ENCODE peak calls at places on chromosomes 2 and 18, in six cellular contexts. G is RWPE1; N is pancreas; T is tibial nerve; J is CD8-positive, alpha-beta T cell; F is GM23248. V is an unnamed sample.

GRCh38 chr2:205800804-205801203 is 118.5 kb downstream of the NRP2 start:
- DNase-seq in N (peak), J (no peak), G (no peak), T (no peak), F (no peak), V (no peak)

GRCh38 chr18:36766836-36767235 is 62.0 kb downstream of the TPGS2 start:
- DNase-seq in G (no peak), F (no peak), J (no peak), N (no peak), T (no peak), V (no peak)

GRCh38 chr2:239299218-239299939 is 101.4 kb downstream of the HDAC4 start:
- DNase-seq in N (peak), T (no peak), F (no peak), J (no peak), G (no peak), V (no peak)

GRCh38 chr18:11963991-11964484 is 17.3 kb upstream of the IMPA2 start:
- DNase-seq in T (no peak), F (peak), J (no peak), G (no peak), N (no peak), V (no peak)

GRCh38 chr2:119440501-119440870 is 8.8 kb downstream of the TMEM37 start:
- DNase-seq in F (no peak), N (no peak), G (no peak), T (no peak), J (no peak), V (no peak)

GRCh38 chr2:198325359-198325758 is 521.0 kb downstream of the PLCL1 start:
- DNase-seq in G (no peak), T (no peak), N (no peak), J (no peak), F (no peak), V (no peak)

GRCh38 chr18:56658261-56658660 is 7.1 kb downstream of the WDR7 start:
- DNase-seq in J (no peak), T (no peak), G (no peak), F (no peak), N (no peak), V (no peak)

GRCh38 chr18:76467371-76468190 is 27.5 kb downstream of the ZNF516 start:
- DNase-seq in T (no peak), N (no peak), G (no peak), J (peak), F (peak), V (no peak)

GRCh38 chr2:74328573-74328972 is 14.6 kb downstream of the SLC4A5 start:
- DNase-seq in T (no peak), G (no peak), F (no peak), N (no peak), J (no peak), V (no peak)

GRCh38 chr18:53753616-53754015 is 470.9 kb downstream of the MBD2 start:
- DNase-seq in T (no peak), G (no peak), N (no peak), F (no peak), J (no peak), V (no peak)

GRCh38 chr18:31241900-31242409 is 76.0 kb upstream of the DSG1 start:
- DNase-seq in F (no peak), J (no peak), T (no peak), N (peak), G (peak), V (no peak)

GRCh38 chr18:47863041-47863440 is 67.4 kb downstream of the SMAD2 start:
- DNase-seq in J (no peak), G (no peak), F (no peak), N (no peak), T (no peak), V (no peak)

GRCh38 chr2:39227628-39228412 is 15.9 kb downstream of the CDKL4 start:
- DNase-seq in F (peak), N (peak), T (peak), J (peak), G (peak), V (peak)

GRCh38 chr18:36415606-36416005 is 118.1 kb downstream of the FHOD3 start:
- DNase-seq in G (no peak), F (peak), J (no peak), T (no peak), N (no peak), V (no peak)

GRCh38 chr2:54568876-54569298 is 112.8 kb downstream of the SPTBN1 start:
- DNase-seq in F (no peak), T (no peak), G (no peak), N (peak), J (no peak), V (no peak)

GRCh38 chr2:160257742-160258577 is 57.9 kb upstream of the ITGB6 start:
- DNase-seq in G (no peak), T (no peak), N (no peak), J (no peak), F (no peak), V (no peak)

GRCh38 chr18:43486462-43486861 is 209.2 kb upstream of the SYT4 start:
- DNase-seq in G (no peak), F (peak), N (peak), T (no peak), J (no peak), V (no peak)

GRCh38 chr2:161972232-161972631 is 101.8 kb downstream of the DPP4 start:
- DNase-seq in N (no peak), J (no peak), F (no peak), T (no peak), G (no peak), V (no peak)

GRCh38 chr18:63040788-63041410 is 278.7 kb downstream of the BCL2 start:
- DNase-seq in N (no peak), G (no peak), F (no peak), J (no peak), T (no peak), V (no peak)

GRCh38 chr2:114661926-114662670 is 219.7 kb downstream of the DPP10 start:
- DNase-seq in J (no peak), G (no peak), T (no peak), N (peak), F (peak), V (peak)

GRCh38 chr2:166240387-166241313 is 112.8 kb upstream of the SCN1A start:
- DNase-seq in N (no peak), F (peak), T (no peak), G (peak), J (no peak), V (no peak)

GRCh38 chr2:62192811-62193210 is 3.1 kb upstream of the B3GNT2 start:
- DNase-seq in N (no peak), T (no peak), G (no peak), F (no peak), J (no peak), V (no peak)
- H3K27ac ChIP-seq in N (no peak), T (no peak), G (no peak), F (no peak), J (no peak), V (no peak)

DNA sequence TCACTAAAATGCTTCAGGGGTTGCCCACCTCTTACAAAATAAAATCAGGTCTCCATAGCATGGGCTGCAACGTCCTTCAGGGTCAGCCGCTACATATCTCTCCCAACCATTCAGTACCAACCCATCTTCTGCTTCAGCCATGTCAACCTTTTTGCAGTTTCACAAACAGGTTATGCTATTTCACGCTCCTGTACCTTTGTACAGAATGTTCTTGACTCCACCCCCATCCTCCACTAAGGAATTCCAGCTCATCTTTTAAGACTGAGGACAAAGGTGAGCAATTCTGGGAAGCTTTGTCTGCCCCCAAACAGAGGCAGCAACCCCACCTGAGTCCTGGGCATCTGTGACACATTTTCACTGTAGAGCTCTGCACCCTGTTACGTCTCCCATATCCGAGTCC is 8.8 kb upstream of the EVA1A start:
- DNase-seq in T (no peak), N (no peak), J (no peak), F (no peak), G (no peak), V (peak)
- H3K27ac ChIP-seq in T (no peak), N (peak), J (no peak), F (no peak), G (no peak), V (peak)

DNA sequence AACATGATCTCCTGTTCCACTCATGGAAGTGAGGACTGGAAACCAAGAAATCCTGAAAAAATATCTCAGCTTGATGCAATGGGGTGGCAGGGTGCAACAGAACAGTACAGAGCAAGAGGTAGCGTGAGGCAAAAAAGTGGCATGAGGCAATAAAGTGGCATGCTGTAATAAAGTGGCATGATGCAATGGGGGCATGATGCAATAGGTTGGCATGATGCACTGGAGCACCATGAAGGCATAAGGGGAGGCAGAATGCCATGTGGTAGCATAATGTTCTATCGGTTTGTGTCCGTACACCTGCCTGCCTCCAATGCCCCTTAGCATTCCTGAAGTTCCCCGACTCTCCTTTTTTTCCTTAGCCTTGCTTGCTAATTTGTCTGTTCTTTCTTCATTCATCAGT is 648.4 kb downstream of the TMEM182 start:
- DNase-seq in T (no peak), J (no peak), F (no peak), G (no peak), N (no peak), V (no peak)
- H3K27ac ChIP-seq in T (no peak), J (no peak), F (no peak), G (no peak), N (no peak), V (no peak)

DNA sequence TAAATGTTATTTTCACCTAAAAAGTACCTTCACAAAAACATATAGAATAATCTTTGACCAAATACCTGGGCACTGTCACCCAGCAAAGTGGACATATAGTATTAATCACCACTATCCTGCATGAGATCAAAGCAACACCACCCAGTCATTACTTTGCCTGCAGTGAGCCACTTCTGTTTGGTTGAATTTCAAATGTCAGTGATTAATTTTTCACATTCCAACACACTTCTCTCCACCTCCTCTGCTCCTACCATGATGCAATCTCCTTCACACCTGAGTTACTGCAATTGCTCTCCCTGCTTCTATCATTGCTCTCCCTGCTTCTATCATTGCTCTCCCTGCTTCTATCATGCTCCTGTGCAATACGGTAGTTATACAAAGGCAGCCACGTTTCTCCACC is 106.0 kb upstream of the NETO1 start:
- DNase-seq in G (no peak), J (no peak), N (no peak), F (no peak), T (no peak), V (no peak)
- H3K27ac ChIP-seq in G (no peak), J (no peak), N (no peak), F (no peak), T (no peak), V (no peak)

GRCh38 chr2:28627722-28628480 is 123.7 kb upstream of the PPP1CB start:
- DNase-seq in N (no peak), J (no peak), F (peak), G (no peak), T (no peak), V (no peak)
- H3K27ac ChIP-seq in N (no peak), J (no peak), F (no peak), G (no peak), T (peak), V (no peak)

GRCh38 chr2:145230546-145230945 is 710.6 kb upstream of the ZEB2 start:
- DNase-seq in F (peak), N (no peak), G (no peak), J (no peak), T (no peak), V (no peak)
- H3K27ac ChIP-seq in F (no peak), N (no peak), G (no peak), J (no peak), T (no peak), V (no peak)

DNA sequence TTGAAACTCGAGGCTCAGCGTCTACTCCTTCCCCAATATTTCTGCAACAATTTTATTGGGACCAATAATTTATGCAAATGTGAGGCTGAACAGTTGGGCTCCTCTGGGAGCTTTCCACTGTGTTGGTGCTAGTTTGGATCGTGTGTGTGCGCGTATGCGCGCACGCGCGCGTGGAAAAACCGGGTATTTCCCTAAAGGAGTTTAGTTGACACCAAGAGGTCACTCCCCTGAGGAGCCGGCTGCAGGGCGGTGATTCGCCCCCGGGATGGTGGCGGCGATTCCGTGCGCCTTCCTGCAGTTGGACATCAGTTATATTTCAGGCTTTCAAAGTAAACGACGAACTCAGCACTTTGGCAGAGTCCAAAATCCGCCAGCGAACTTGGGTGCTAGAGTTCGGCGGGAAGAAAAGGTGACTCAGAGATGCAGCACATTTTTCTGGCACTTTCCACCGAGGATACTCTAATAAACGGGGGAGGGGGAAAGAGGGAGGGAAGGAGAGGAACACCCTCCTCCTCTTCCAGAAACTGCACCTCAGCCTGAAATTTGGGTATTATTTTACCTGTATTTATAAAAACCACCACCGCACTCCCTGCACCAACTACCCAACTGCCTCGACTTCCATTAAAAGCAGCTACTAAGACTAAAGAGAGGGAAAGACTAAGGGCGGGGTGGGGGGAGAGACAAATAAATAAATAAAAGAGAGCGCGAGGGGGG is 186.6 kb upstream of the FANCL start:
- DNase-seq in G (no peak), N (no peak), T (no peak), F (peak), J (no peak), V (peak)
- H3K27ac ChIP-seq in G (no peak), N (no peak), T (no peak), F (no peak), J (no peak), V (peak)

DNA sequence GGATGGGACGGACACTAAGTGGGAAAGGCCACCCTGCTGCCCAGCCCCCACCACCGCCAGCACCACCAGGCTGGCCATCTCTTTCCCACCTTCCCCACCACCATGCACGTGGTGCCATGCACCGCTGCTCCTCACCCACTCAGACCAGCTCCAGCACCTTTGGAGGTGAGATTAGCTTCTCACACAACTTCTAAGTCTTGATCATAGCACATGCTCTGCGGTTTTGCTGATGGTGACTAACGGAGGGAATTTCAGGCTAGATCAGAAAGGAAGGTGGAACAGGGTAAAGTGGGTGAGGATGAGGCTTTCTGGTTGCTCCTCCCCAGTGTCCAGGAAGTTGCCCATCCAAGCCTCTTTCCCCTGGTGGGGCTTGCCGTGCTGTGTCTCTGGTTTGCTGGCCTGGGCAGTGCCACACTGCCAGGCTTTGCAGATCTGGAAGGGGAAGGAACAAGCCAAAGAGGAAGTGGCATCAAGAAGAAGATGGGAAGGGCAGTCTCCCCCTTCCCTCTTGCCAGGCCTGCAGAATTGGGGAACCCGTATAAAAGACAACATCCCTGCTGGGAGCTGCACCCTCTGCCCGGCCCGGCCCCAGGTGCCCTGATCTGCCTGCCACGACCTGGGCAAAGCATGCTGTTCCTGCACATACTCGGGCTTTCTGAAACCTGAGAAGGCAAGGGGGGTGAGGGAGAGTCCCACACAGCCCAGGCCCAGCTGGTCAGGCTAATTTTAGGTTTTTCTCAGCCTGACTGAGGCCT is 44.3 kb upstream of the CAB39 start:
- DNase-seq in G (peak), N (no peak), T (no peak), J (no peak), F (no peak), V (no peak)
- H3K27ac ChIP-seq in G (peak), N (no peak), T (no peak), J (no peak), F (no peak), V (peak)